ENCODE peak calls at places on chromosomes 3 and 15, in five cellular contexts. One of them, this sample, is unnamed.

GRCh38 chr15:60551781-60552161 is 72.8 kb upstream of the ICE2 start:
- DNase-seq in midbrain: no peak
- DNase-seq in KG1: no peak
- DNase-seq in amniotic stem cell: no peak
- DNase-seq in stimulated activated CD4-positive, alpha-beta T cell treated with anti-CD3 and anti-CD28 coated beads, Interleukin-2, amount 100 ng/mL, for 48 hours: no peak
- DNase-seq in this sample: no peak

GRCh38 chr15:90221251-90221900 is 12.4 kb downstream of the CIB1 start:
- DNase-seq in midbrain: peak
- DNase-seq in stimulated activated CD4-positive, alpha-beta T cell treated with anti-CD3 and anti-CD28 coated beads, Interleukin-2, amount 100 ng/mL, for 48 hours: no peak
- DNase-seq in amniotic stem cell: peak
- DNase-seq in KG1: no peak
- DNase-seq in this sample: peak

GRCh38 chr15:81274932-81275341 is 49.0 kb downstream of the STARD5 start:
- DNase-seq in KG1: peak
- DNase-seq in midbrain: peak
- DNase-seq in stimulated activated CD4-positive, alpha-beta T cell treated with anti-CD3 and anti-CD28 coated beads, Interleukin-2, amount 100 ng/mL, for 48 hours: peak
- DNase-seq in amniotic stem cell: peak
- DNase-seq in this sample: peak

GRCh38 chr3:23202921-23203650 is at the start of gene UBE2E2:
- DNase-seq in amniotic stem cell: peak
- DNase-seq in midbrain: peak
- DNase-seq in stimulated activated CD4-positive, alpha-beta T cell treated with anti-CD3 and anti-CD28 coated beads, Interleukin-2, amount 100 ng/mL, for 48 hours: peak
- DNase-seq in KG1: peak
- DNase-seq in this sample: no peak

GRCh38 chr15:39118510-39118909 is 462.4 kb upstream of the THBS1 start:
- DNase-seq in amniotic stem cell: peak
- DNase-seq in KG1: no peak
- DNase-seq in stimulated activated CD4-positive, alpha-beta T cell treated with anti-CD3 and anti-CD28 coated beads, Interleukin-2, amount 100 ng/mL, for 48 hours: no peak
- DNase-seq in midbrain: no peak
- DNase-seq in this sample: no peak

GRCh38 chr15:38652998-38653397 is 88.4 kb upstream of the RASGRP1 start:
- DNase-seq in amniotic stem cell: no peak
- DNase-seq in midbrain: no peak
- DNase-seq in KG1: peak
- DNase-seq in stimulated activated CD4-positive, alpha-beta T cell treated with anti-CD3 and anti-CD28 coated beads, Interleukin-2, amount 100 ng/mL, for 48 hours: no peak
- DNase-seq in this sample: no peak

GRCh38 chr15:52093539-52094502 is 18.8 kb downstream of the BCL2L10 start:
- DNase-seq in stimulated activated CD4-positive, alpha-beta T cell treated with anti-CD3 and anti-CD28 coated beads, Interleukin-2, amount 100 ng/mL, for 48 hours: no peak
- DNase-seq in midbrain: no peak
- DNase-seq in KG1: no peak
- DNase-seq in amniotic stem cell: peak
- DNase-seq in this sample: no peak

GRCh38 chr3:111087924-111088469 is 16.4 kb downstream of the NECTIN3 start:
- DNase-seq in stimulated activated CD4-positive, alpha-beta T cell treated with anti-CD3 and anti-CD28 coated beads, Interleukin-2, amount 100 ng/mL, for 48 hours: no peak
- DNase-seq in midbrain: no peak
- DNase-seq in KG1: no peak
- DNase-seq in amniotic stem cell: no peak
- DNase-seq in this sample: no peak

GRCh38 chr3:16883057-16883725 is 1.6 kb upstream of the PLCL2 start:
- DNase-seq in amniotic stem cell: no peak
- DNase-seq in midbrain: no peak
- DNase-seq in KG1: no peak
- DNase-seq in stimulated activated CD4-positive, alpha-beta T cell treated with anti-CD3 and anti-CD28 coated beads, Interleukin-2, amount 100 ng/mL, for 48 hours: no peak
- DNase-seq in this sample: no peak

GRCh38 chr15:64806509-64806908 is 18.9 kb downstream of the PIF1 start:
- DNase-seq in stimulated activated CD4-positive, alpha-beta T cell treated with anti-CD3 and anti-CD28 coated beads, Interleukin-2, amount 100 ng/mL, for 48 hours: no peak
- DNase-seq in midbrain: no peak
- DNase-seq in KG1: no peak
- DNase-seq in amniotic stem cell: no peak
- DNase-seq in this sample: no peak

GRCh38 chr3:25582242-25582641 is 82.5 kb downstream of the TOP2B start:
- DNase-seq in midbrain: no peak
- DNase-seq in KG1: no peak
- DNase-seq in amniotic stem cell: no peak
- DNase-seq in stimulated activated CD4-positive, alpha-beta T cell treated with anti-CD3 and anti-CD28 coated beads, Interleukin-2, amount 100 ng/mL, for 48 hours: no peak
- DNase-seq in this sample: no peak

GRCh38 chr3:66355394-66355793 is 134.6 kb downstream of the SLC25A26 start:
- DNase-seq in midbrain: no peak
- DNase-seq in KG1: no peak
- DNase-seq in stimulated activated CD4-positive, alpha-beta T cell treated with anti-CD3 and anti-CD28 coated beads, Interleukin-2, amount 100 ng/mL, for 48 hours: no peak
- DNase-seq in amniotic stem cell: no peak
- DNase-seq in this sample: no peak

GRCh38 chr15:48638966-48639365 is 6.5 kb downstream of the FBN1 start:
- DNase-seq in amniotic stem cell: no peak
- DNase-seq in midbrain: no peak
- DNase-seq in stimulated activated CD4-positive, alpha-beta T cell treated with anti-CD3 and anti-CD28 coated beads, Interleukin-2, amount 100 ng/mL, for 48 hours: no peak
- DNase-seq in KG1: no peak
- DNase-seq in this sample: no peak

GRCh38 chr3:71753716-71754609 is at the start of gene GPR27:
- DNase-seq in stimulated activated CD4-positive, alpha-beta T cell treated with anti-CD3 and anti-CD28 coated beads, Interleukin-2, amount 100 ng/mL, for 48 hours: no peak
- DNase-seq in midbrain: no peak
- DNase-seq in amniotic stem cell: no peak
- DNase-seq in KG1: no peak
- DNase-seq in this sample: no peak

GRCh38 chr15:41565702-41566101 is 6.7 kb downstream of the TYRO3 start:
- DNase-seq in stimulated activated CD4-positive, alpha-beta T cell treated with anti-CD3 and anti-CD28 coated beads, Interleukin-2, amount 100 ng/mL, for 48 hours: no peak
- DNase-seq in KG1: no peak
- DNase-seq in amniotic stem cell: no peak
- DNase-seq in midbrain: no peak
- DNase-seq in this sample: no peak

GRCh38 chr3:188187055-188187454 is 33.1 kb downstream of the LPP start:
- DNase-seq in midbrain: no peak
- DNase-seq in KG1: no peak
- DNase-seq in amniotic stem cell: no peak
- DNase-seq in stimulated activated CD4-positive, alpha-beta T cell treated with anti-CD3 and anti-CD28 coated beads, Interleukin-2, amount 100 ng/mL, for 48 hours: no peak
- DNase-seq in this sample: no peak

GRCh38 chr3:193134895-193135294 is 106.1 kb upstream of the PLAAT1 start:
- DNase-seq in midbrain: no peak
- DNase-seq in stimulated activated CD4-positive, alpha-beta T cell treated with anti-CD3 and anti-CD28 coated beads, Interleukin-2, amount 100 ng/mL, for 48 hours: no peak
- DNase-seq in KG1: no peak
- DNase-seq in amniotic stem cell: no peak
- DNase-seq in this sample: no peak

GRCh38 chr15:62250176-62250575 is 85.1 kb upstream of the C2CD4B start:
- DNase-seq in stimulated activated CD4-positive, alpha-beta T cell treated with anti-CD3 and anti-CD28 coated beads, Interleukin-2, amount 100 ng/mL, for 48 hours: no peak
- DNase-seq in KG1: no peak
- DNase-seq in amniotic stem cell: no peak
- DNase-seq in midbrain: no peak
- DNase-seq in this sample: no peak

GRCh38 chr15:40340038-40340739 is 550 bp downstream of the CCDC9B start:
- DNase-seq in midbrain: peak
- DNase-seq in stimulated activated CD4-positive, alpha-beta T cell treated with anti-CD3 and anti-CD28 coated beads, Interleukin-2, amount 100 ng/mL, for 48 hours: no peak
- DNase-seq in KG1: no peak
- DNase-seq in amniotic stem cell: no peak
- DNase-seq in this sample: peak

GRCh38 chr3:122784436-122784835 is 9.2 kb downstream of the HSPBAP1 start:
- DNase-seq in amniotic stem cell: no peak
- DNase-seq in midbrain: no peak
- DNase-seq in stimulated activated CD4-positive, alpha-beta T cell treated with anti-CD3 and anti-CD28 coated beads, Interleukin-2, amount 100 ng/mL, for 48 hours: no peak
- DNase-seq in KG1: no peak
- DNase-seq in this sample: no peak

GRCh38 chr3:151838574-151839312 is 24.8 kb downstream of the AADAC start:
- DNase-seq in stimulated activated CD4-positive, alpha-beta T cell treated with anti-CD3 and anti-CD28 coated beads, Interleukin-2, amount 100 ng/mL, for 48 hours: peak
- DNase-seq in amniotic stem cell: peak
- DNase-seq in midbrain: peak
- DNase-seq in KG1: peak
- DNase-seq in this sample: peak

GRCh38 chr3:155352900-155353490 is 59.5 kb upstream of the STRIT1 start:
- DNase-seq in KG1: peak
- DNase-seq in amniotic stem cell: no peak
- DNase-seq in stimulated activated CD4-positive, alpha-beta T cell treated with anti-CD3 and anti-CD28 coated beads, Interleukin-2, amount 100 ng/mL, for 48 hours: no peak
- DNase-seq in midbrain: peak
- DNase-seq in this sample: peak

GRCh38 chr3:191753186-191753585 is 292.2 kb downstream of the PYDC2 start:
- DNase-seq in amniotic stem cell: no peak
- DNase-seq in stimulated activated CD4-positive, alpha-beta T cell treated with anti-CD3 and anti-CD28 coated beads, Interleukin-2, amount 100 ng/mL, for 48 hours: no peak
- DNase-seq in KG1: no peak
- DNase-seq in midbrain: no peak
- DNase-seq in this sample: no peak

GRCh38 chr3:18758047-18758704 is 333.0 kb upstream of the SATB1 start:
- DNase-seq in amniotic stem cell: no peak
- DNase-seq in KG1: peak
- DNase-seq in stimulated activated CD4-positive, alpha-beta T cell treated with anti-CD3 and anti-CD28 coated beads, Interleukin-2, amount 100 ng/mL, for 48 hours: no peak
- DNase-seq in midbrain: peak
- DNase-seq in this sample: peak

GRCh38 chr15:86644319-86644718 is 564.6 kb downstream of the AGBL1 start:
- DNase-seq in KG1: no peak
- DNase-seq in amniotic stem cell: no peak
- DNase-seq in midbrain: no peak
- DNase-seq in stimulated activated CD4-positive, alpha-beta T cell treated with anti-CD3 and anti-CD28 coated beads, Interleukin-2, amount 100 ng/mL, for 48 hours: no peak
- DNase-seq in this sample: no peak

GRCh38 chr3:185270262-185270955 is 16.6 kb upstream of the EHHADH start:
- DNase-seq in KG1: no peak
- DNase-seq in stimulated activated CD4-positive, alpha-beta T cell treated with anti-CD3 and anti-CD28 coated beads, Interleukin-2, amount 100 ng/mL, for 48 hours: no peak
- DNase-seq in amniotic stem cell: no peak
- DNase-seq in midbrain: peak
- DNase-seq in this sample: peak

GRCh38 chr3:193822492-193823220 is 229.6 kb downstream of the OPA1 start:
- DNase-seq in stimulated activated CD4-positive, alpha-beta T cell treated with anti-CD3 and anti-CD28 coated beads, Interleukin-2, amount 100 ng/mL, for 48 hours: no peak
- DNase-seq in KG1: no peak
- DNase-seq in midbrain: no peak
- DNase-seq in amniotic stem cell: no peak
- DNase-seq in this sample: no peak

GRCh38 chr3:100269410-100270217 is 8.8 kb downstream of the TBC1D23 start:
- DNase-seq in amniotic stem cell: peak
- DNase-seq in stimulated activated CD4-positive, alpha-beta T cell treated with anti-CD3 and anti-CD28 coated beads, Interleukin-2, amount 100 ng/mL, for 48 hours: peak
- DNase-seq in midbrain: no peak
- DNase-seq in KG1: no peak
- DNase-seq in this sample: no peak

GRCh38 chr15:95024388-95024787 is 793.0 kb downstream of the MCTP2 start:
- DNase-seq in stimulated activated CD4-positive, alpha-beta T cell treated with anti-CD3 and anti-CD28 coated beads, Interleukin-2, amount 100 ng/mL, for 48 hours: no peak
- DNase-seq in KG1: no peak
- DNase-seq in amniotic stem cell: peak
- DNase-seq in midbrain: no peak
- DNase-seq in this sample: peak

GRCh38 chr3:23915537-23916108 is 1.2 kb downstream of the NKIRAS1 start:
- DNase-seq in stimulated activated CD4-positive, alpha-beta T cell treated with anti-CD3 and anti-CD28 coated beads, Interleukin-2, amount 100 ng/mL, for 48 hours: no peak
- DNase-seq in midbrain: no peak
- DNase-seq in KG1: no peak
- DNase-seq in amniotic stem cell: no peak
- DNase-seq in this sample: peak

GRCh38 chr3:113695818-113696645 is at the start of gene USF3:
- DNase-seq in KG1: peak
- DNase-seq in midbrain: peak
- DNase-seq in amniotic stem cell: no peak
- DNase-seq in stimulated activated CD4-positive, alpha-beta T cell treated with anti-CD3 and anti-CD28 coated beads, Interleukin-2, amount 100 ng/mL, for 48 hours: peak
- DNase-seq in this sample: peak

This sample was measured in pons.